ENCODE peak calls at places on chromosomes 1 and 21, in six cellular contexts. One of them, this sample, is unnamed.

GRCh38 chr1:206826409-206826808 is 39.0 kb upstream of the IL20 start:
- DNase-seq in BE2C: peak; percentile 55
- DNase-seq in naive thymus-derived CD4-positive, alpha-beta T cell: no peak
- DNase-seq in right cardiac atrium: no peak
- DNase-seq in endothelial cell of umbilical vein: no peak
- DNase-seq in brain microvascular endothelial cell: no peak
- DNase-seq in this sample: no peak

GRCh38 chr21:33403128-33403785 is at the start of gene IFNGR2:
- DNase-seq in BE2C: peak; percentile 43
- DNase-seq in naive thymus-derived CD4-positive, alpha-beta T cell: peak; percentile 51
- DNase-seq in right cardiac atrium: peak; percentile 84
- DNase-seq in endothelial cell of umbilical vein: no peak
- DNase-seq in brain microvascular endothelial cell: no peak
- DNase-seq in this sample: no peak

GRCh38 chr1:156077430-156077760 is 4.9 kb downstream of the MEX3A start:
- DNase-seq in BE2C: no peak
- DNase-seq in naive thymus-derived CD4-positive, alpha-beta T cell: no peak
- DNase-seq in right cardiac atrium: no peak
- DNase-seq in endothelial cell of umbilical vein: no peak
- DNase-seq in brain microvascular endothelial cell: no peak
- DNase-seq in this sample: no peak

GRCh38 chr1:150971583-150972416 is 2.8 kb downstream of the CERS2 start:
- DNase-seq in BE2C: no peak
- DNase-seq in naive thymus-derived CD4-positive, alpha-beta T cell: no peak
- DNase-seq in right cardiac atrium: peak; percentile 68
- DNase-seq in endothelial cell of umbilical vein: no peak
- DNase-seq in brain microvascular endothelial cell: no peak
- DNase-seq in this sample: no peak

GRCh38 chr1:21616372-21616771 is 52.8 kb downstream of the RAP1GAP start:
- DNase-seq in BE2C: no peak
- DNase-seq in naive thymus-derived CD4-positive, alpha-beta T cell: no peak
- DNase-seq in right cardiac atrium: no peak
- DNase-seq in endothelial cell of umbilical vein: no peak
- DNase-seq in brain microvascular endothelial cell: no peak
- DNase-seq in this sample: no peak

GRCh38 chr21:45992311-45993209 is 11.0 kb downstream of the COL6A1 start:
- DNase-seq in BE2C: peak; percentile 23
- DNase-seq in naive thymus-derived CD4-positive, alpha-beta T cell: no peak
- DNase-seq in right cardiac atrium: peak; percentile 67
- DNase-seq in endothelial cell of umbilical vein: no peak
- DNase-seq in brain microvascular endothelial cell: no peak
- DNase-seq in this sample: no peak

GRCh38 chr1:119291611-119292206 is 76.9 kb upstream of the HAO2 start:
- DNase-seq in BE2C: no peak
- DNase-seq in naive thymus-derived CD4-positive, alpha-beta T cell: no peak
- DNase-seq in right cardiac atrium: no peak
- DNase-seq in endothelial cell of umbilical vein: no peak
- DNase-seq in brain microvascular endothelial cell: no peak
- DNase-seq in this sample: no peak

GRCh38 chr1:53625049-53625448 is 113.9 kb downstream of the GLIS1 start:
- DNase-seq in BE2C: no peak
- DNase-seq in naive thymus-derived CD4-positive, alpha-beta T cell: no peak
- DNase-seq in right cardiac atrium: no peak
- DNase-seq in endothelial cell of umbilical vein: no peak
- DNase-seq in brain microvascular endothelial cell: peak; percentile 46
- DNase-seq in this sample: peak; percentile 89

GRCh38 chr1:206503591-206504362 is 3.6 kb upstream of the RASSF5 start:
- DNase-seq in BE2C: no peak
- DNase-seq in naive thymus-derived CD4-positive, alpha-beta T cell: no peak
- DNase-seq in right cardiac atrium: peak; percentile 74
- DNase-seq in endothelial cell of umbilical vein: peak; percentile 29
- DNase-seq in brain microvascular endothelial cell: peak; percentile 97
- DNase-seq in this sample: peak; percentile 96

GRCh38 chr21:41659791-41660560 is 106.9 kb downstream of the RIPK4 start:
- DNase-seq in BE2C: no peak
- DNase-seq in naive thymus-derived CD4-positive, alpha-beta T cell: no peak
- DNase-seq in right cardiac atrium: no peak
- DNase-seq in endothelial cell of umbilical vein: no peak
- DNase-seq in brain microvascular endothelial cell: peak; percentile 34
- DNase-seq in this sample: no peak

GRCh38 chr1:210586785-210587184 is 258.1 kb downstream of the HHAT start:
- DNase-seq in BE2C: no peak
- DNase-seq in naive thymus-derived CD4-positive, alpha-beta T cell: no peak
- DNase-seq in right cardiac atrium: no peak
- DNase-seq in endothelial cell of umbilical vein: no peak
- DNase-seq in brain microvascular endothelial cell: no peak
- DNase-seq in this sample: no peak

GRCh38 chr1:59143824-59144223 is 153.1 kb upstream of the FGGY start:
- DNase-seq in BE2C: no peak
- DNase-seq in naive thymus-derived CD4-positive, alpha-beta T cell: no peak
- DNase-seq in right cardiac atrium: no peak
- DNase-seq in endothelial cell of umbilical vein: peak; percentile 63
- DNase-seq in brain microvascular endothelial cell: no peak
- DNase-seq in this sample: no peak

GRCh38 chr21:25373126-25374082 is 233.9 kb downstream of the MRPL39 start:
- DNase-seq in BE2C: no peak
- DNase-seq in naive thymus-derived CD4-positive, alpha-beta T cell: no peak
- DNase-seq in right cardiac atrium: no peak
- DNase-seq in endothelial cell of umbilical vein: no peak
- DNase-seq in brain microvascular endothelial cell: no peak
- DNase-seq in this sample: no peak

DNA sequence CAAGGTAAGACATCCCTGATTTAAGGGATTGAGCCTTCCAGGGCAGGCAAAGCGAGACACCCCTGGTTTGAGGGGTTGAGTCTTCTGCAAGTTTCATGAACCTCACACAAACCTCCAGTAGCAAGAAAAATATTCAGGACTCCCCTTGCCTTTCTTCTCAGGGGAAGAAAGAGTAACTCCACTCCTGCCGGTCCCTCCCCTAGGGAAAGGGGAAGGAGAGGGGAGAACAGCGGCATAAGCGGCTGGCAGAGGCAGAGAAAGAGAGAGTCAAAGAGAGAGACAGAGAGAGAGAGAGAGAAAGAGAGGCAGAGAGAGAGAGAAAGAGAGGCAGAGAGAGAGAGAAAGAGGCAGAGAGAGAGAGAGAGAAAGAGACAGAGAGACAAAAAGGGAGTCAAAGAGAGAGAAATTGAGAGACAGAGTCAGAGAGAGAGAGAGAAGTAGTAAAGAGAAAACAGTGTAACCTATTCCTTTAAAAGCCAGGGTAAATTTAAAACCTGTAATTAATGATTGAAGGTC is 29.5 kb upstream of the CBR3 start:
- DNase-seq in BE2C: no peak
- DNase-seq in naive thymus-derived CD4-positive, alpha-beta T cell: no peak
- DNase-seq in right cardiac atrium: no peak
- DNase-seq in endothelial cell of umbilical vein: no peak
- DNase-seq in brain microvascular endothelial cell: no peak
- DNase-seq in this sample: no peak
- H3K4me3 ChIP-seq in BE2C: no peak overlapping the region
- H3K4me3 ChIP-seq in naive thymus-derived CD4-positive, alpha-beta T cell: no peak overlapping the region
- H3K4me3 ChIP-seq in right cardiac atrium: no peak overlapping the region
- H3K4me3 ChIP-seq in endothelial cell of umbilical vein: no peak overlapping the region
- H3K4me3 ChIP-seq in brain microvascular endothelial cell: no peak overlapping the region
- H3K4me3 ChIP-seq in this sample: peak overlapping the region; percentile 26

GRCh38 chr1:14739433-14739832 is 140.9 kb downstream of the KAZN start:
- DNase-seq in BE2C: no peak
- DNase-seq in naive thymus-derived CD4-positive, alpha-beta T cell: no peak
- DNase-seq in right cardiac atrium: no peak
- DNase-seq in endothelial cell of umbilical vein: no peak
- DNase-seq in brain microvascular endothelial cell: no peak
- DNase-seq in this sample: no peak

GRCh38 chr1:14738235-14738634 is 139.8 kb downstream of the KAZN start:
- DNase-seq in BE2C: no peak
- DNase-seq in naive thymus-derived CD4-positive, alpha-beta T cell: no peak
- DNase-seq in right cardiac atrium: no peak
- DNase-seq in endothelial cell of umbilical vein: no peak
- DNase-seq in brain microvascular endothelial cell: no peak
- DNase-seq in this sample: no peak

GRCh38 chr1:14738647-14739046 is 140.2 kb downstream of the KAZN start:
- DNase-seq in BE2C: no peak
- DNase-seq in naive thymus-derived CD4-positive, alpha-beta T cell: no peak
- DNase-seq in right cardiac atrium: no peak
- DNase-seq in endothelial cell of umbilical vein: no peak
- DNase-seq in brain microvascular endothelial cell: no peak
- DNase-seq in this sample: no peak

GRCh38 chr1:14740466-14740865 is 142.0 kb downstream of the KAZN start:
- DNase-seq in BE2C: no peak
- DNase-seq in naive thymus-derived CD4-positive, alpha-beta T cell: no peak
- DNase-seq in right cardiac atrium: no peak
- DNase-seq in endothelial cell of umbilical vein: no peak
- DNase-seq in brain microvascular endothelial cell: no peak
- DNase-seq in this sample: no peak

DNA sequence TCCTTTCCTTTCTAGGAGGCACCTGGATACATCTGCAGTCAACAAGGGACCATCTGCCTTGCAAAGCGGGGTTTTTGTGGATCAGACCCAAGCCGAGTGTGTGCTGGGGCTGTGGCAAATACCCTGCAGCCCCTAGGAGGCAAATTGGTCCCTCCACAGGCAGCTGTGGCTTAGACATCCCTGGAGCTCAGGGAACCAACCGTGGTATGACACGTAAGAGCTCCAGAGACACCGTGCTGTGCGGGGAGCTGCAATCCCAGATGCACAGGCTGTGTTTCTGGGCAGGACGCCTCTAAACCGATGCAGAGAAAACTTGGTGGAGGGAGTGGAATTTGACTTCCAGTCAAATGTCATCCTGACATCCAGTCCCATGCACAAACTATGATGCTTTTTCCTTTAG is 141.5 kb downstream of the KAZN start:
- DNase-seq in BE2C: no peak
- DNase-seq in naive thymus-derived CD4-positive, alpha-beta T cell: no peak
- DNase-seq in right cardiac atrium: no peak
- DNase-seq in endothelial cell of umbilical vein: no peak
- DNase-seq in brain microvascular endothelial cell: no peak
- DNase-seq in this sample: no peak
- H3K4me3 ChIP-seq in BE2C: no peak overlapping the region
- H3K4me3 ChIP-seq in naive thymus-derived CD4-positive, alpha-beta T cell: no peak overlapping the region
- H3K4me3 ChIP-seq in right cardiac atrium: no peak overlapping the region
- H3K4me3 ChIP-seq in endothelial cell of umbilical vein: no peak overlapping the region
- H3K4me3 ChIP-seq in brain microvascular endothelial cell: no peak overlapping the region
- H3K4me3 ChIP-seq in this sample: no peak overlapping the region

GRCh38 chr1:153778051-153778823 is 3.0 kb downstream of the SLC27A3 start:
- DNase-seq in BE2C: no peak
- DNase-seq in naive thymus-derived CD4-positive, alpha-beta T cell: no peak
- DNase-seq in right cardiac atrium: no peak
- DNase-seq in endothelial cell of umbilical vein: no peak
- DNase-seq in brain microvascular endothelial cell: no peak
- DNase-seq in this sample: no peak

GRCh38 chr1:153776352-153776751 is 1.1 kb downstream of the SLC27A3 start:
- DNase-seq in BE2C: no peak
- DNase-seq in naive thymus-derived CD4-positive, alpha-beta T cell: no peak
- DNase-seq in right cardiac atrium: peak; percentile 58
- DNase-seq in endothelial cell of umbilical vein: no peak
- DNase-seq in brain microvascular endothelial cell: no peak
- DNase-seq in this sample: no peak

GRCh38 chr1:153777648-153778047 is 2.4 kb downstream of the SLC27A3 start:
- DNase-seq in BE2C: no peak
- DNase-seq in naive thymus-derived CD4-positive, alpha-beta T cell: no peak
- DNase-seq in right cardiac atrium: peak; percentile 78
- DNase-seq in endothelial cell of umbilical vein: no peak
- DNase-seq in brain microvascular endothelial cell: no peak
- DNase-seq in this sample: no peak

GRCh38 chr1:153775432-153776311 is 465 bp downstream of the SLC27A3 start:
- DNase-seq in BE2C: peak; percentile 65
- DNase-seq in naive thymus-derived CD4-positive, alpha-beta T cell: peak; percentile 59
- DNase-seq in right cardiac atrium: peak; percentile 90
- DNase-seq in endothelial cell of umbilical vein: peak; percentile 58
- DNase-seq in brain microvascular endothelial cell: peak; percentile 16
- DNase-seq in this sample: no peak

DNA sequence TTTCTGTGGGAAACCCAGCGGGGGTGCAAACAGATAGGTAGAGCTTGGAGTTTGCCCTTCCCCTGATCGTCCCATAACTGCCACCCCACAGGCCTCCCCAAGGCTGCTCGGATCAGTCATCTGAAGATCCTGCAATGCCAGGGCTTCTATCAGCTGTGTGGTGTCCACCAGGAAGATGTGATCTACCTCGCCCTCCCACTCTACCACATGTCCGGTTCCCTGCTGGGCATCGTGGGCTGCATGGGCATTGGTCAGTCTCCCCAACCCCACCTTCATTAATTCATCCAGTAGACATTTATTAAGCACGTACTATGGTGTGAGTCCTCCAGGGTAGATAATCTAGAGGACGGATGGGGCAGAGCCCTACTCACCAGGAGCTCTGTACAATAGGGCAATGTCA is 1.8 kb downstream of the SLC27A3 start:
- DNase-seq in BE2C: no peak
- DNase-seq in naive thymus-derived CD4-positive, alpha-beta T cell: no peak
- DNase-seq in right cardiac atrium: no peak
- DNase-seq in endothelial cell of umbilical vein: no peak
- DNase-seq in brain microvascular endothelial cell: no peak
- DNase-seq in this sample: no peak
- H3K4me3 ChIP-seq in BE2C: no peak overlapping the region
- H3K4me3 ChIP-seq in naive thymus-derived CD4-positive, alpha-beta T cell: no peak overlapping the region
- H3K4me3 ChIP-seq in right cardiac atrium: no peak overlapping the region
- H3K4me3 ChIP-seq in endothelial cell of umbilical vein: no peak overlapping the region
- H3K4me3 ChIP-seq in brain microvascular endothelial cell: no peak overlapping the region
- H3K4me3 ChIP-seq in this sample: no peak overlapping the region

DNA sequence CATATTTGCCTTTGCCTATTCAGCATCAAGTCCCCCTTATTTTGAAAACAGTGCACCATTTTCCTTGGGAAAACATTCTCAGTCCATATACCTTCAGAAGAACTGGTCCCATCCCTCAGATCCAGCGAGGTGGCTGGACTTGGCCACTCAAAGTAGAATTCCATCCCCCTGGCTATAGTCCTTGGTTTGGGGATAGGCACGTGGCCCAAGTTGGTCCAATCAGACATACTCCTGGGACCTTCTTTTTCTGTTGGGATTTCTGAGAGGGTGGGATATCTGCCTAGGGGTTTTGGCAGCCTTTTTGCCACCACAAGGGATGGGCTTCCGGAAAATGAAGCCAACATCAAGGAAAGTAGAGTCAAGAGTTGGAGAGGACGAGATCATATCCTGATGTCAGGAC is 10.7 kb upstream of the MATN1 start:
- DNase-seq in BE2C: no peak
- DNase-seq in naive thymus-derived CD4-positive, alpha-beta T cell: no peak
- DNase-seq in right cardiac atrium: no peak
- DNase-seq in endothelial cell of umbilical vein: no peak
- DNase-seq in brain microvascular endothelial cell: no peak
- DNase-seq in this sample: no peak
- H3K4me3 ChIP-seq in BE2C: no peak overlapping the region
- H3K4me3 ChIP-seq in naive thymus-derived CD4-positive, alpha-beta T cell: no peak overlapping the region
- H3K4me3 ChIP-seq in right cardiac atrium: no peak overlapping the region
- H3K4me3 ChIP-seq in endothelial cell of umbilical vein: no peak overlapping the region
- H3K4me3 ChIP-seq in brain microvascular endothelial cell: no peak overlapping the region
- H3K4me3 ChIP-seq in this sample: no peak overlapping the region

DNA sequence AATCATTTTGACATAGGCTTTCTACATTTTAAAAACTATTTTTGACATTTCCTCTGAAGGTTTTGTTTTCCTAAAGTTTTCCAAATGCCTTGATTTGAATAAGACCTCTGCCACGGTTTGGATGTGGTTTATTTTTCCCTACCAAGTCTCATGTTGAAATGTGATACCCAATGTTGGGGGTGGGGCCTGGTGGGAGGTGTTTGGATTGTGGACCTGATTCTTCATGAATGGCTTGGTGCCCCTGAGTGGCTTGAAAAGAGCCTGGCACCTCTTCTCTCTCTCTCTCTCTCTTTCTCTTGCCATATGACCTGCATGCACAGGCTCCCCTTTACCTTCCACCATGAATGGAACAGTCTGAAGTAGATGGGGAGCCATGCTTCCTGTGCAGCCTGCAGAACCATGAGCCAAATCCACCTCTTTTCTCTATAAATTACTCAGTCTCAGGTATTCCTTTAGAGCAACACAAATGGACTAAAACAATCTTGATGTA is 14.8 kb downstream of the MMEL1 start:
- DNase-seq in BE2C: no peak
- DNase-seq in naive thymus-derived CD4-positive, alpha-beta T cell: no peak
- DNase-seq in right cardiac atrium: no peak
- DNase-seq in endothelial cell of umbilical vein: no peak
- DNase-seq in brain microvascular endothelial cell: no peak
- DNase-seq in this sample: no peak
- H3K4me3 ChIP-seq in BE2C: no peak overlapping the region
- H3K4me3 ChIP-seq in naive thymus-derived CD4-positive, alpha-beta T cell: no peak overlapping the region
- H3K4me3 ChIP-seq in right cardiac atrium: no peak overlapping the region
- H3K4me3 ChIP-seq in endothelial cell of umbilical vein: no peak overlapping the region
- H3K4me3 ChIP-seq in brain microvascular endothelial cell: no peak overlapping the region
- H3K4me3 ChIP-seq in this sample: no peak overlapping the region

This sample was measured in skeletal muscle cell.